ENCODE peak calls at places on chromosomes 5 and 9, in seven cellular contexts. T is brain microvascular endothelial cell, K is fibroblast of villous mesenchyme, V is body of pancreas, H is sigmoid colon, Z is fibroblast of mammary gland, G is esophagus squamous epithelium. N is an unnamed sample.

GRCh38 chr5:137313526-137314175 is 185.5 kb downstream of the SPOCK1 start:
- DNase-seq in T (no peak), K (no peak), V (no peak), H (no peak), Z (no peak), G (no peak), N (no peak)

GRCh38 chr5:134242146-134242545 is 16.3 kb upstream of the PPP2CA start:
- DNase-seq in T (peak; percentile 95), K (peak; percentile 97), V (peak; percentile 45), H (peak; percentile 75), Z (peak; percentile 96), G (no peak), N (peak; percentile 76)

GRCh38 chr9:109557481-109557880 is 59.4 kb upstream of the PTPN3 start:
- DNase-seq in T (no peak), K (no peak), V (no peak), H (no peak), Z (no peak), G (no peak), N (no peak)

GRCh38 chr9:7762600-7762999 is 37.0 kb downstream of the DMAC1 start:
- DNase-seq in T (no peak), K (no peak), V (no peak), H (no peak), Z (no peak), G (no peak), N (no peak)

GRCh38 chr9:123157216-123157615 is 111.2 kb downstream of the STRBP start:
- DNase-seq in T (peak; percentile 52), K (peak; percentile 7), V (no peak), H (no peak), Z (peak; percentile 43), G (no peak), N (peak; percentile 24)

GRCh38 chr9:109781541-109782197 is 1.7 kb downstream of the PALM2AKAP2 start:
- DNase-seq in T (no peak), K (peak; percentile 21), V (no peak), H (peak; percentile 71), Z (peak; percentile 31), G (no peak), N (peak; percentile 11)

GRCh38 chr5:103526164-103526915 is 36.2 kb downstream of the NUDT12 start:
- DNase-seq in T (peak; percentile 79), K (peak; percentile 37), V (peak; percentile 39), H (no peak), Z (peak; percentile 61), G (no peak), N (peak; percentile 81)

GRCh38 chr9:23672121-23672520 is 153.9 kb downstream of the ELAVL2 start:
- DNase-seq in T (no peak), K (no peak), V (no peak), H (no peak), Z (no peak), G (no peak), N (no peak)

GRCh38 chr5:132052520-132052919 is 7.9 kb upstream of the IL3 start:
- DNase-seq in T (no peak), K (no peak), V (no peak), H (no peak), Z (no peak), G (no peak), N (no peak)

GRCh38 chr5:178765753-178766300 is 35.4 kb upstream of the ZNF354A start:
- DNase-seq in T (no peak), K (no peak), V (no peak), H (peak; percentile 21), Z (no peak), G (no peak), N (no peak)

GRCh38 chr5:133610489-133611356 is 1.6 kb downstream of the FSTL4 start:
- DNase-seq in T (peak; percentile 8), K (peak; percentile 25), V (peak; percentile 80), H (no peak), Z (peak; percentile 13), G (no peak), N (peak; percentile 28)

GRCh38 chr5:59020611-59021285 is 437.9 kb downstream of the RAB3C start:
- DNase-seq in T (no peak), K (no peak), V (no peak), H (no peak), Z (no peak), G (no peak), N (peak; percentile 18)

GRCh38 chr5:36180556-36181350 is 28.8 kb downstream of the SKP2 start:
- DNase-seq in T (no peak), K (no peak), V (no peak), H (no peak), Z (no peak), G (no peak), N (no peak)

GRCh38 chr9:3887121-3887797 is 361.5 kb upstream of the RFX3 start:
- DNase-seq in T (no peak), K (no peak), V (no peak), H (no peak), Z (no peak), G (no peak), N (no peak)

GRCh38 chr9:136697821-136698526 is 10.7 kb upstream of the AGPAT2 start:
- DNase-seq in T (no peak), K (no peak), V (peak; percentile 68), H (no peak), Z (no peak), G (no peak), N (no peak)

GRCh38 chr5:76818844-76819831 is at the start of gene F2RL1:
- DNase-seq in T (peak; percentile 88), K (peak; percentile 87), V (peak; percentile 92), H (no peak), Z (peak; percentile 68), G (no peak), N (peak; percentile 75)

GRCh38 chr5:14545308-14545707 is 36.3 kb upstream of the OTULINL start:
- DNase-seq in T (no peak), K (no peak), V (peak; percentile 32), H (no peak), Z (no peak), G (no peak), N (no peak)

GRCh38 chr5:39207628-39208027 is 11.7 kb downstream of the FYB1 start:
- DNase-seq in T (no peak), K (no peak), V (no peak), H (no peak), Z (no peak), G (no peak), N (no peak)

GRCh38 chr5:66144799-66145390 is 795 bp downstream of the SREK1 start:
- DNase-seq in T (no peak), K (peak; percentile 77), V (no peak), H (no peak), Z (no peak), G (peak; percentile 42), N (no peak)

GRCh38 chr9:94642526-94642925 is 3.2 kb upstream of the FBP1 start:
- DNase-seq in T (no peak), K (no peak), V (no peak), H (no peak), Z (no peak), G (no peak), N (no peak)

GRCh38 chr9:94639045-94639995 is at the start of gene FBP1:
- DNase-seq in T (no peak), K (peak; percentile 38), V (peak; percentile 66), H (peak; percentile 70), Z (no peak), G (no peak), N (peak; percentile 8)

GRCh38 chr9:94638335-94639044 is 828 bp downstream of the FBP1 start:
- DNase-seq in T (no peak), K (no peak), V (no peak), H (no peak), Z (no peak), G (no peak), N (no peak)

GRCh38 chr9:94643176-94643575 is 3.9 kb upstream of the FBP1 start:
- DNase-seq in T (no peak), K (no peak), V (no peak), H (no peak), Z (no peak), G (no peak), N (no peak)

GRCh38 chr9:94639996-94640376 is 668 bp upstream of the FBP1 start:
- DNase-seq in T (no peak), K (no peak), V (no peak), H (no peak), Z (no peak), G (no peak), N (no peak)
- H3K4me3 ChIP-seq in T (no peak overlapping the region), K (peak overlapping the region; percentile 55), V (no peak overlapping the region), H (peak overlapping the region; percentile 59), Z (no peak overlapping the region), G (peak overlapping the region; percentile 50), N (no peak overlapping the region)

GRCh38 chr9:78958887-78959286 is 612.9 kb upstream of the TLE4 start:
- DNase-seq in T (no peak), K (no peak), V (no peak), H (no peak), Z (peak; percentile 5), G (no peak), N (no peak)
- TF ChIP-seq CTCF in T (peak; percentile 13), K (no peak), V (no peak), H (no peak), Z (peak; percentile 4), G (no peak), N (peak; percentile 11)

GRCh38 chr5:8462565-8462964 is 593.6 kb downstream of the MTRR start:
- DNase-seq in T (no peak), K (no peak), V (no peak), H (no peak), Z (no peak), G (no peak), N (no peak)

GRCh38 chr5:8457187-8458037 is 588.5 kb downstream of the MTRR start:
- DNase-seq in T (peak; percentile 94), K (peak; percentile 99), V (peak; percentile 95), H (peak; percentile 95), Z (peak; percentile 94), G (peak; percentile 31), N (peak; percentile 99)

GRCh38 chr5:8461543-8461942 is 592.6 kb downstream of the MTRR start:
- DNase-seq in T (no peak), K (no peak), V (no peak), H (no peak), Z (no peak), G (no peak), N (no peak)

GRCh38 chr5:8458038-8458383 is 589.1 kb downstream of the MTRR start:
- DNase-seq in T (no peak), K (peak; percentile 37), V (no peak), H (no peak), Z (peak; percentile 36), G (no peak), N (peak; percentile 46)

GRCh38 chr5:8456846-8457186 is 587.9 kb downstream of the MTRR start:
- DNase-seq in T (no peak), K (no peak), V (no peak), H (no peak), Z (no peak), G (no peak), N (no peak)
- H3K4me3 ChIP-seq in T (no peak overlapping the region), K (peak overlapping the region; percentile 32), V (no peak overlapping the region), H (peak overlapping the region; percentile 86), Z (no peak overlapping the region), G (no peak overlapping the region), N (peak overlapping the region; percentile 18)

DNA sequence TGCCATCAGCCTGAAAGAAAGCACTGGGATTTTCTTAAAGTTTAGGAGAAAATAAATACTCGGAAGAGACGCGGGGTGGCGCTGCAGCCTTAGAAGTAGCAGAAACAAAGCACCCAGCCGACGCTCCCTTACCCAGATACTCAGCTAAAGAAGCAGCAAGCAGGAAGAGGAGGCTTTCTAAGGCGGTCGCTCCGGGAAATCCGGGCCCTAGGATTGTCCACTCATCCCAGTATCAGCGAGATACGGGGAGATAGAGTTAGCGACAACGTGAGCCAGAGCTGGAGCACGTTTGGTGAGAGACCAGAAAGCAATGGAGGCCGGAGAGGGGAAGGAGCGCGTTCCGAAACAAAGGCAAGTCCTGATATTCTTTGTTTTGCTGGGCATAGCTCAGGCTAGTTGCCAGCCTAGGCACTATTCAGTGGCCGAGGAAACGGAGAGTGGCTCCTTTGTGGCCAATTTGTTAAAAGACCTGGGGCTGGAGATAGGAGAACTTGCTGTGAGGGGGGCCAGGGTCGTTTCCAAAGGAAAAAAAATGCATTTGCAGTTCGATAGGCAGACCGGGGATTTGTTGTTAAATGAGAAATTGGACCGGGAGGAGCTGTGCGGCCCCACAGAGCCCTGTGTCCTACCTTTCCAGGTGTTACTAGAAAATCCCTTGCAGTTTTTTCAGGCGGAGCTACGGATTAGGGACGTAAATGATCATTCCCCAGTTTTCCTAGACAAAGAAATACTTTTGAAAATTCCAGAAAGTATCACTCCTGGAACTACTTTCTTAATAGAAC is at the start of gene PCDHB2:
- DNase-seq in T (no peak), K (peak; percentile 13), V (peak; percentile 23), H (no peak), Z (peak; percentile 53), G (no peak), N (peak; percentile 17)
- TF ChIP-seq CTCF in T (peak; percentile 5), K (no peak), V (no peak), H (no peak), Z (peak; percentile 40), G (no peak), N (no peak)